ENCODE peak calls at places on chromosomes 13 and 19, in six cellular contexts. One of them, this sample, is unnamed.
A peak's percentile ranks its signal among the peaks of the same experiment; 100 is the strongest.

GRCh38 chr19:54905908-54906511 is at the start of gene NCR1:
- DNase-seq in spleen: peak; percentile 77
- DNase-seq in suprapubic skin: no peak
- DNase-seq in transverse colon: no peak
- DNase-seq in fibroblast of the aortic adventitia: no peak
- DNase-seq in tibial artery: no peak
- DNase-seq in this sample: no peak

GRCh38 chr19:55366790-55367189 is 3.5 kb downstream of the IL11 start:
- DNase-seq in spleen: no peak
- DNase-seq in suprapubic skin: no peak
- DNase-seq in transverse colon: no peak
- DNase-seq in fibroblast of the aortic adventitia: no peak
- DNase-seq in tibial artery: no peak
- DNase-seq in this sample: no peak

GRCh38 chr13:43830481-43830873 is 43.7 kb upstream of the ENOX1 start:
- DNase-seq in spleen: no peak
- DNase-seq in suprapubic skin: no peak
- DNase-seq in transverse colon: no peak
- DNase-seq in fibroblast of the aortic adventitia: peak; percentile 98
- DNase-seq in tibial artery: no peak
- DNase-seq in this sample: no peak

GRCh38 chr13:24159921-24160324 is 597 bp upstream of the SPATA13 start:
- DNase-seq in spleen: peak; percentile 82
- DNase-seq in suprapubic skin: no peak
- DNase-seq in transverse colon: no peak
- DNase-seq in fibroblast of the aortic adventitia: no peak
- DNase-seq in tibial artery: no peak
- DNase-seq in this sample: no peak

GRCh38 chr13:100382787-100383186 is 205.8 kb downstream of the GGACT start:
- DNase-seq in spleen: no peak
- DNase-seq in suprapubic skin: no peak
- DNase-seq in transverse colon: no peak
- DNase-seq in fibroblast of the aortic adventitia: peak; percentile 41
- DNase-seq in tibial artery: no peak
- DNase-seq in this sample: no peak

GRCh38 chr19:15124572-15125231 is 17.5 kb downstream of the SYDE1 start:
- DNase-seq in spleen: no peak
- DNase-seq in suprapubic skin: no peak
- DNase-seq in transverse colon: peak; percentile 76
- DNase-seq in fibroblast of the aortic adventitia: no peak
- DNase-seq in tibial artery: no peak
- DNase-seq in this sample: no peak

GRCh38 chr19:14411161-14411560 is 8.0 kb downstream of the DDX39A start:
- DNase-seq in spleen: no peak
- DNase-seq in suprapubic skin: no peak
- DNase-seq in transverse colon: no peak
- DNase-seq in fibroblast of the aortic adventitia: no peak
- DNase-seq in tibial artery: no peak
- DNase-seq in this sample: no peak

GRCh38 chr13:104837756-104838155 is 1697.7 kb downstream of the EFNB2 start:
- DNase-seq in spleen: no peak
- DNase-seq in suprapubic skin: no peak
- DNase-seq in transverse colon: no peak
- DNase-seq in fibroblast of the aortic adventitia: no peak
- DNase-seq in tibial artery: no peak
- DNase-seq in this sample: no peak

GRCh38 chr13:111460548-111461444 is 140.4 kb downstream of the TEX29 start:
- DNase-seq in spleen: no peak
- DNase-seq in suprapubic skin: peak; percentile 47
- DNase-seq in transverse colon: peak; percentile 20
- DNase-seq in fibroblast of the aortic adventitia: peak; percentile 46
- DNase-seq in tibial artery: no peak
- DNase-seq in this sample: no peak

GRCh38 chr19:23203841-23204344 is 46.3 kb downstream of the ZNF724 start:
- DNase-seq in spleen: no peak
- DNase-seq in suprapubic skin: no peak
- DNase-seq in transverse colon: no peak
- DNase-seq in fibroblast of the aortic adventitia: no peak
- DNase-seq in tibial artery: no peak
- DNase-seq in this sample: no peak

GRCh38 chr19:56080669-56081401 is 40.3 kb downstream of the ZNF787 start:
- DNase-seq in spleen: peak; percentile 92
- DNase-seq in suprapubic skin: no peak
- DNase-seq in transverse colon: peak; percentile 85
- DNase-seq in fibroblast of the aortic adventitia: peak; percentile 81
- DNase-seq in tibial artery: peak; percentile 80
- DNase-seq in this sample: peak; percentile 66

GRCh38 chr19:840519-841206 is at the start of gene PRTN3:
- DNase-seq in spleen: peak; percentile 88
- DNase-seq in suprapubic skin: no peak
- DNase-seq in transverse colon: no peak
- DNase-seq in fibroblast of the aortic adventitia: no peak
- DNase-seq in tibial artery: no peak
- DNase-seq in this sample: peak; percentile 77

GRCh38 chr19:37251308-37252229 is 33.6 kb downstream of the ZNF383 start:
- DNase-seq in spleen: peak; percentile 88
- DNase-seq in suprapubic skin: no peak
- DNase-seq in transverse colon: peak; percentile 48
- DNase-seq in fibroblast of the aortic adventitia: peak; percentile 97
- DNase-seq in tibial artery: peak; percentile 89
- DNase-seq in this sample: no peak

GRCh38 chr13:53010374-53011105 is 18.1 kb upstream of the OLFM4 start:
- DNase-seq in spleen: no peak
- DNase-seq in suprapubic skin: no peak
- DNase-seq in transverse colon: peak; percentile 43
- DNase-seq in fibroblast of the aortic adventitia: no peak
- DNase-seq in tibial artery: no peak
- DNase-seq in this sample: no peak

GRCh38 chr13:106241974-106242373 is 293.5 kb downstream of the EFNB2 start:
- DNase-seq in spleen: no peak
- DNase-seq in suprapubic skin: no peak
- DNase-seq in transverse colon: no peak
- DNase-seq in fibroblast of the aortic adventitia: no peak
- DNase-seq in tibial artery: no peak
- DNase-seq in this sample: no peak

GRCh38 chr13:45662122-45662521 is 40.0 kb upstream of the CBY2 start:
- DNase-seq in spleen: no peak
- DNase-seq in suprapubic skin: no peak
- DNase-seq in transverse colon: no peak
- DNase-seq in fibroblast of the aortic adventitia: no peak
- DNase-seq in tibial artery: no peak
- DNase-seq in this sample: no peak

GRCh38 chr19:7848779-7849457 is 18.9 kb downstream of the EVI5L start:
- DNase-seq in spleen: no peak
- DNase-seq in suprapubic skin: no peak
- DNase-seq in transverse colon: peak; percentile 6
- DNase-seq in fibroblast of the aortic adventitia: no peak
- DNase-seq in tibial artery: no peak
- DNase-seq in this sample: no peak

GRCh38 chr19:38224014-38224862 is at the start of gene DPF1:
- DNase-seq in spleen: no peak
- DNase-seq in suprapubic skin: no peak
- DNase-seq in transverse colon: peak; percentile 24
- DNase-seq in fibroblast of the aortic adventitia: peak; percentile 35
- DNase-seq in tibial artery: no peak
- DNase-seq in this sample: no peak

GRCh38 chr13:53788286-53788685 is 759.7 kb downstream of the OLFM4 start:
- DNase-seq in spleen: no peak
- DNase-seq in suprapubic skin: no peak
- DNase-seq in transverse colon: no peak
- DNase-seq in fibroblast of the aortic adventitia: no peak
- DNase-seq in tibial artery: no peak
- DNase-seq in this sample: no peak

GRCh38 chr13:107576430-107576829 is 638.9 kb downstream of the LIG4 start:
- DNase-seq in spleen: no peak
- DNase-seq in suprapubic skin: no peak
- DNase-seq in transverse colon: no peak
- DNase-seq in fibroblast of the aortic adventitia: no peak
- DNase-seq in tibial artery: no peak
- DNase-seq in this sample: no peak

GRCh38 chr13:74289861-74290260 is 155.7 kb upstream of the KLF12 start:
- DNase-seq in spleen: no peak
- DNase-seq in suprapubic skin: no peak
- DNase-seq in transverse colon: no peak
- DNase-seq in fibroblast of the aortic adventitia: no peak
- DNase-seq in tibial artery: no peak
- DNase-seq in this sample: no peak

GRCh38 chr19:6736917-6737283 is 480 bp downstream of the GPR108 start:
- DNase-seq in spleen: peak; percentile 77
- DNase-seq in suprapubic skin: no peak
- DNase-seq in transverse colon: no peak
- DNase-seq in fibroblast of the aortic adventitia: no peak
- DNase-seq in tibial artery: no peak
- DNase-seq in this sample: no peak
- TF ChIP-seq CTCF in spleen: peak; percentile 0
- TF ChIP-seq CTCF in suprapubic skin: no peak
- TF ChIP-seq CTCF in transverse colon: no peak
- TF ChIP-seq CTCF in fibroblast of the aortic adventitia: no peak
- TF ChIP-seq CTCF in tibial artery: no peak
- TF ChIP-seq CTCF in this sample: peak; percentile 49

GRCh38 chr13:75549262-75550158 is at the start of gene UCHL3:
- DNase-seq in spleen: peak; percentile 99
- DNase-seq in suprapubic skin: peak; percentile 97
- DNase-seq in transverse colon: peak; percentile 98
- DNase-seq in fibroblast of the aortic adventitia: peak; percentile 96
- DNase-seq in tibial artery: peak; percentile 95
- DNase-seq in this sample: peak; percentile 96
- TF ChIP-seq CTCF in spleen: peak; percentile 97
- TF ChIP-seq CTCF in suprapubic skin: peak; percentile 93
- TF ChIP-seq CTCF in transverse colon: peak; percentile 81
- TF ChIP-seq CTCF in fibroblast of the aortic adventitia: peak; percentile 90
- TF ChIP-seq CTCF in tibial artery: peak; percentile 80
- TF ChIP-seq CTCF in this sample: peak; percentile 87

DNA sequence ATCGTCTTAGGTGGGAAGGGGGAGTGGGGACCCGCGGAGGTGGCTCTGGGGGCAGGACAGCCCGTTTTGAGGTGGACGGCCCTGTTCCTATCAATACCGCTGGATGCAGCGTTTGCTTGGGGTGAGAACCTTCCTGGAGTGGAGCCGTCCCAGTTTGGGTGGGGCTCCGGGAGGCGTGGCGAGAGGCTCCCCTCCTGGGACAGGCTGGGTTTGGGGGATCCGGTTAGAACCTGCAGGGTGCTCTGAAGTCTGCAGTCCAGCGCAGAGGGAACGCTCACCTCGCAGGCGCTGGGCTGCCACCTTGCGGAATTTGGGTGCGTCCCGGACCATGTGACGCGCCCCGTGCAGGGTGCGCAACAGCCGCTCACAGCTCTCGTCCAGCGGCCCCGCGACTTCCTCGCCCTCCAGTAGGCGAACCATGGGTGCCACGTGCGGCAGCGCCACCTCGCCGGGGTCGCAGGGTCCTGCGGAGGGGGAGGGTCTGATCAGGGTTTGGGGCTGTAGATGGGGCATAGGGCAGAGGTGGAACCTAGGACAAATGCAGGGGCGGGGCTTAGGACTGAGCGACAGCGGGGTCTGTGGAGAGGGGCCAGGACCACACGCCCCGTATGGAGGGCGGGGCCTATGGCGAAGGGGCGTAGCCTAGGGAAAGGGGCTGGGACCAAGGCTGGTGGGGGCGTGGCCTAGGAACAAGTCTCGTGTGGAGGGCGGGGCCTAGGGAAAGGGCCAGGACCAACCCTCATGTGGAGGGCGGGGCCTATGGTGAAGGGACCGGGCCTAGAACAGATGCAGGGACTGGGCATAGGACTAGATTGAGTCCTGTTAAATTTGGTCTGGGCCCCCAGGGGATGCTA is 13.8 kb downstream of the SH2D3A start:
- DNase-seq in spleen: peak; percentile 95
- DNase-seq in suprapubic skin: peak; percentile 88
- DNase-seq in transverse colon: peak; percentile 95
- DNase-seq in fibroblast of the aortic adventitia: peak; percentile 54
- DNase-seq in tibial artery: peak; percentile 90
- DNase-seq in this sample: peak; percentile 86
- TF ChIP-seq CTCF in spleen: peak; percentile 66
- TF ChIP-seq CTCF in suprapubic skin: peak; percentile 45
- TF ChIP-seq CTCF in transverse colon: peak; percentile 42
- TF ChIP-seq CTCF in fibroblast of the aortic adventitia: peak; percentile 45
- TF ChIP-seq CTCF in tibial artery: peak; percentile 50
- TF ChIP-seq CTCF in this sample: peak; percentile 70

DNA sequence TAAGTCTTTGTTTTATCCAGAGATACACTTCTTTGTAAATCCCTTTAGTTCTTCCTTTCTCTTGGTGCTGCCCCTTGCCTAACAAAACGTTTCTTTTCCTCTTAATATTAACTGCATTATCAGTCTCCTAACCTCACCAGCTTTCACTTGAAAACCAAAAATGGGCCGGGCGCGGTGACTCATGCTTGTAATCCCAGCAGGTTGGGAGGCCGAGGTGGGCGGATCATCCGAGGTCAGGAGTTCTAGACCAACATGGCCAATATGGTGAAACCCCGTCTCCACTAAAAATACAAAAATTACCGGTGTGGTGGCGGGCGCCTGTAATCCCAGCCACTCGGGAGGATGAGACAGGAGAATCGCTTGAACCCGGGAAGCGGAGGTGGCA is 329.8 kb upstream of the MIR17HG start:
- DNase-seq in spleen: no peak
- DNase-seq in suprapubic skin: no peak
- DNase-seq in transverse colon: no peak
- DNase-seq in fibroblast of the aortic adventitia: no peak
- DNase-seq in tibial artery: no peak
- DNase-seq in this sample: no peak
- TF ChIP-seq CTCF in spleen: no peak
- TF ChIP-seq CTCF in suprapubic skin: no peak
- TF ChIP-seq CTCF in transverse colon: no peak
- TF ChIP-seq CTCF in fibroblast of the aortic adventitia: no peak
- TF ChIP-seq CTCF in tibial artery: no peak
- TF ChIP-seq CTCF in this sample: peak; percentile 35

GRCh38 chr19:45922281-45922680 is 7.7 kb upstream of the NANOS2 start:
- DNase-seq in spleen: no peak
- DNase-seq in suprapubic skin: no peak
- DNase-seq in transverse colon: no peak
- DNase-seq in fibroblast of the aortic adventitia: no peak
- DNase-seq in tibial artery: no peak
- DNase-seq in this sample: no peak
- TF ChIP-seq CTCF in spleen: no peak
- TF ChIP-seq CTCF in suprapubic skin: no peak
- TF ChIP-seq CTCF in transverse colon: no peak
- TF ChIP-seq CTCF in fibroblast of the aortic adventitia: peak; percentile 25
- TF ChIP-seq CTCF in tibial artery: no peak
- TF ChIP-seq CTCF in this sample: peak; percentile 20

This sample was measured in CD14-positive monocyte.